ENCODE peak calls at places on chromosomes 16 and 17, in six cellular contexts. W is cardiac muscle cell, C is A549, D is sigmoid colon, M is endodermal cell, J is breast epithelium. H is an unnamed sample.
A peak's percentile ranks its signal among the peaks of the same experiment; 100 is the strongest.

GRCh38 chr16:65793781-65794180 is 572.7 kb upstream of the CDH5 start:
- DNase-seq in C (no peak), D (no peak), W (no peak), M (no peak), J (no peak), H (no peak)

GRCh38 chr16:53545433-53545832 is 42.4 kb upstream of the AKTIP start:
- DNase-seq in W (no peak), D (no peak), M (no peak), C (no peak), J (no peak), H (no peak)

GRCh38 chr16:88348377-88349152 is 34.2 kb upstream of the ZNF469 start:
- DNase-seq in M (no peak), J (no peak), C (no peak), D (peak; percentile 57), W (no peak), H (no peak)

GRCh38 chr17:77493901-77494663 is 353.3 kb downstream of the SEC14L1 start:
- DNase-seq in D (peak; percentile 43), W (no peak), C (no peak), J (no peak), M (peak; percentile 32), H (no peak)

GRCh38 chr16:66728117-66728787 is 23.2 kb downstream of the DYNC1LI2 start:
- DNase-seq in W (peak; percentile 61), M (no peak), J (no peak), D (peak; percentile 67), C (peak; percentile 66), H (no peak)

GRCh38 chr17:12659500-12659899 is 6.2 kb upstream of the MYOCD start:
- DNase-seq in J (no peak), C (peak; percentile 72), W (no peak), D (no peak), M (no peak), H (no peak)

GRCh38 chr17:48236681-48237134 is 129.1 kb downstream of the SNX11 start:
- DNase-seq in C (peak; percentile 82), D (no peak), J (no peak), M (no peak), W (no peak), H (no peak)

GRCh38 chr17:77106874-77107358 is 33.9 kb upstream of the SEC14L1 start:
- DNase-seq in W (no peak), C (no peak), D (no peak), J (no peak), M (peak; percentile 87), H (no peak)

GRCh38 chr16:27333549-27333948 is 19.8 kb downstream of the IL4R start:
- DNase-seq in C (no peak), W (no peak), D (no peak), M (no peak), J (no peak), H (no peak)
- H3K4me1 ChIP-seq in C (no peaks in the 10 kb centered on the region), W (no peaks in the 10 kb centered on the region), D (peaks cover 62% of the 10 kb centered on the region), M (no peaks in the 10 kb centered on the region), J (no peaks in the 10 kb centered on the region), H (no peaks in the 10 kb centered on the region)

GRCh38 chr16:81714593-81714992 is 64.5 kb upstream of the PLCG2 start:
- DNase-seq in W (no peak), M (no peak), J (no peak), C (no peak), D (no peak), H (no peak)

GRCh38 chr16:81717662-81718189 is 61.4 kb upstream of the PLCG2 start:
- DNase-seq in D (no peak), M (no peak), W (no peak), J (no peak), C (peak; percentile 56), H (no peak)

GRCh38 chr16:81715358-81716196 is 63.5 kb upstream of the PLCG2 start:
- DNase-seq in W (no peak), M (no peak), J (no peak), D (no peak), C (no peak), H (no peak)

GRCh38 chr16:81718637-81719036 is 60.5 kb upstream of the PLCG2 start:
- DNase-seq in C (no peak), M (no peak), D (no peak), W (no peak), J (no peak), H (no peak)

DNA sequence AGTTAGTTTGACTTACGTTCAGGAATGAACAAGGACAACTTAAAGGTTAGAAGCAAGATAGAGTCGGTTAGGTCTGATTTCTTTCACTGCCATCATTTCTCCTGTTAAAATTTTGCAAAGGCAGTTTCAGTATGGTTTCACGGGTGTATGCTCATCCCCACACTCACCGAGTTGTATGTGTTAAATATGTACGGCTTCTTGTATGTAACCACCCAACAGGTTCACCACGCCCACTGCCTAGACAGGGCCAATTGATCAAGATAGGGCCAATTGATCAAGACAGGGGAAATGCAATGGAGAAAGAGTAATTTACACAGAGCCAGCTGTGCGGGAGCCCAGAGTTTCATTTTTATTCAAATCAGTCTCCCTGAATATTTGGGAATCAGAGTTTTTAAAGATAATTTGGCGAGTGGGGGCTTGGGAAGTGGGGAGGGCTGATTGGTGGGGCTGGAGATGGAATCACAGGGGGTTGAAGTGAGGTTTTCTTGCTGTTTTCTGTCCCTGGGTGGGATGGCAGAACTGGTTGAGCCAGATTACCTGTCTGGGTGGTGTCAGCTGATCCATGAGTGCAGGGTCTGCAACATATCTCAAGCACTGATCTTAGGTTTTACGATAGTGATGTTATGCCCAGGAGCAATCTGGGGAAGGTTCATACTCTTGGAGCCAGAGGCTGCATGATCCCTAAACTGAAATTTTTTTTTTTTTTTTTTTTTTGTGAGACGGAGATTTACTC is 62.4 kb upstream of the PLCG2 start:
- DNase-seq in J (no peak), D (no peak), C (no peak), M (no peak), W (no peak), H (no peak)
- H3K4me3 ChIP-seq in J (no peak overlapping the region), D (no peak overlapping the region), C (no peak overlapping the region), M (no peak overlapping the region), W (no peak overlapping the region), H (no peak overlapping the region)

DNA sequence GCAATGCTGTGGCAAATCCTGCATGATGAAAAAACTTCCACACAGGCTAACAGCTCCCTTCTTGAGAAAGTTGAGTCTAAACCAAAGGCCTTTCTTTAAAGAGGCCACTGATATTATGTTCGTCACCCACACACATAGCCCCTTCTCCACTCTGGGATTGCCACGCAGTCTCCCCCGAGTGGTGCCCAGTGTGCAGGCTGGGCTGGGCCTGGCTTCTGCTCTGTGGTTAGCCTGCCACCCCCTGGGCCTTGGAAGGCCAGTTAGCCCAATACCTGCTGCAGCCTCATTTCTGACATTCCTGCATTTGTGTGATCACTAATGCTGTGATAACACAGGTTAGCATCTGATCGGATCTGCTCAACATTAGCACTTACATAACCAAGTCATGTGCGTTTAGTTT is 44.8 kb downstream of the CDH3 start:
- DNase-seq in M (no peak), C (no peak), D (no peak), J (no peak), W (peak; percentile 11), H (no peak)
- H3K4me1 ChIP-seq in M (no peaks in the 10 kb centered on the region), C (no peaks in the 10 kb centered on the region), D (no peaks in the 10 kb centered on the region), J (no peaks in the 10 kb centered on the region), W (no peaks in the 10 kb centered on the region), H (no peaks in the 10 kb centered on the region)

GRCh38 chr17:44210342-44211192 is 8.9 kb downstream of the UBTF start:
- DNase-seq in J (peak; percentile 67), W (peak; percentile 88), D (peak; percentile 96), M (peak; percentile 99), C (peak; percentile 84), H (peak; percentile 88)
- H3K4me3 ChIP-seq in J (peak overlapping the region; percentile 0), W (no peak overlapping the region), D (peak overlapping the region; percentile 1), M (no peak overlapping the region), C (no peak overlapping the region), H (no peak overlapping the region)